ENCODE peak calls at places on chromosomes 6 and 20, in eight cellular contexts. V, K, Q, N, O, X, A and Z are unnamed samples.
A peak's percentile ranks its signal among the peaks of the same experiment; 100 is the strongest.

GRCh38 chr6:85452441-85452881 is 2.6 kb downstream of the NT5E start:
- DNase-seq in A (peak; percentile 87), Q (no peak), V (peak; percentile 68), X (no peak), O (no peak), K (no peak), N (no peak), Z (no peak)

GRCh38 chr6:154509421-154510143 is 903 bp downstream of the CNKSR3 start:
- DNase-seq in N (peak; percentile 48), V (no peak), O (peak; percentile 21), X (no peak), Q (no peak), A (peak; percentile 37), K (peak; percentile 35), Z (no peak)

GRCh38 chr6:90160013-90160412 is 136.6 kb downstream of the BACH2 start:
- DNase-seq in N (no peak), K (no peak), Q (no peak), O (no peak), X (no peak), A (no peak), V (no peak), Z (no peak)

GRCh38 chr6:163935158-163935762 is 520.7 kb downstream of the QKI start:
- DNase-seq in N (no peak), Q (no peak), A (no peak), V (no peak), X (no peak), K (peak; percentile 29), O (no peak), Z (no peak)

GRCh38 chr6:47187883-47188587 is 121.7 kb downstream of the TNFRSF21 start:
- DNase-seq in V (peak; percentile 46), X (no peak), K (no peak), Q (no peak), A (peak; percentile 70), N (no peak), O (peak; percentile 22), Z (no peak)

GRCh38 chr6:6546318-6547110 is 42.0 kb upstream of the LY86 start:
- DNase-seq in O (peak; percentile 6), A (peak; percentile 4), Q (no peak), X (peak; percentile 37), V (no peak), K (peak; percentile 58), N (peak; percentile 64), Z (no peak)

GRCh38 chr6:88899569-88900316 is 63.7 kb downstream of the RNGTT start:
- DNase-seq in V (no peak), K (no peak), A (no peak), O (peak; percentile 3), N (no peak), Q (no peak), X (no peak), Z (no peak)

GRCh38 chr6:45759134-45759849 is 256.4 kb downstream of the CLIC5 start:
- DNase-seq in Q (no peak), O (no peak), K (no peak), X (no peak), A (peak; percentile 39), N (no peak), V (no peak), Z (no peak)

GRCh38 chr20:47231382-47232042 is 125.0 kb downstream of the ZMYND8 start:
- DNase-seq in X (no peak), N (no peak), V (peak; percentile 56), A (peak; percentile 83), O (no peak), K (no peak), Q (no peak), Z (no peak)

GRCh38 chr6:93424303-93425064 is 5.1 kb upstream of the EPHA7 start:
- DNase-seq in X (no peak), V (no peak), A (peak; percentile 21), N (peak; percentile 7), Q (no peak), O (peak; percentile 29), K (no peak), Z (no peak)

GRCh38 chr6:53714888-53715287 is 49.3 kb upstream of the KLHL31 start:
- DNase-seq in Q (no peak), O (no peak), X (no peak), N (no peak), V (no peak), K (no peak), A (no peak), Z (no peak)

GRCh38 chr6:109428889-109429477 is 11.4 kb downstream of the PPIL6 start:
- DNase-seq in Q (no peak), K (no peak), O (peak; percentile 32), A (peak; percentile 85), V (no peak), N (no peak), X (no peak), Z (no peak)

GRCh38 chr6:5995705-5996686 is 10.7 kb downstream of the NRN1 start:
- DNase-seq in K (peak; percentile 79), X (no peak), Q (peak; percentile 80), A (peak; percentile 32), V (peak; percentile 19), O (no peak), N (peak; percentile 88), Z (no peak)

GRCh38 chr6:37010402-37010892 is 5.0 kb downstream of the FGD2 start:
- DNase-seq in X (no peak), O (no peak), K (no peak), A (no peak), V (no peak), Q (no peak), N (no peak), Z (no peak)

GRCh38 chr6:25601797-25602679 is 50.0 kb upstream of the SCGN start:
- DNase-seq in N (no peak), A (peak; percentile 86), X (no peak), Q (peak; percentile 24), V (peak; percentile 40), O (peak; percentile 70), K (no peak), Z (no peak)

GRCh38 chr20:35304956-35305355 is 12.7 kb upstream of the FAM83C start:
- DNase-seq in X (no peak), V (no peak), K (no peak), A (no peak), O (no peak), N (no peak), Q (no peak), Z (no peak)

GRCh38 chr20:57996936-57997629 is 231.4 kb downstream of the ANKRD60 start:
- DNase-seq in Q (peak; percentile 40), K (no peak), X (no peak), O (peak; percentile 87), N (no peak), V (peak; percentile 64), A (peak; percentile 6), Z (no peak)

GRCh38 chr20:8095648-8096572 is 36.2 kb upstream of the PLCB1 start:
- DNase-seq in K (no peak), Q (no peak), X (no peak), A (peak; percentile 51), O (peak; percentile 40), N (no peak), V (peak; percentile 59), Z (no peak)

GRCh38 chr6:3288711-3289663 is 30.2 kb downstream of the PSMG4 start:
- DNase-seq in K (no peak), Q (no peak), A (no peak), X (no peak), N (no peak), V (no peak), O (no peak), Z (no peak)

GRCh38 chr6:44071670-44072451 is 55.4 kb downstream of the MRPL14 start:
- DNase-seq in X (no peak), N (no peak), V (peak; percentile 89), Q (peak; percentile 98), K (no peak), A (peak; percentile 99), O (peak; percentile 85), Z (no peak)

GRCh38 chr6:7247828-7248227 is 65.2 kb downstream of the SSR1 start:
- DNase-seq in O (no peak), N (no peak), V (no peak), Q (no peak), K (no peak), A (no peak), X (no peak), Z (no peak)

GRCh38 chr6:54856137-54856536 is 9.6 kb downstream of the FAM83B start:
- DNase-seq in N (no peak), A (no peak), V (no peak), O (no peak), Q (no peak), K (no peak), X (no peak), Z (no peak)

GRCh38 chr6:71277926-71278594 is 10.6 kb upstream of the OGFRL1 start:
- DNase-seq in K (no peak), O (no peak), V (no peak), Q (no peak), X (no peak), A (no peak), N (no peak), Z (no peak)

GRCh38 chr6:132768051-132768517 is 10.4 kb upstream of the VNN2 start:
- DNase-seq in O (peak; percentile 69), Q (peak; percentile 5), X (no peak), K (peak; percentile 7), N (peak; percentile 33), A (no peak), V (peak; percentile 36), Z (no peak)

GRCh38 chr6:7146079-7146828 is 38.5 kb downstream of the RREB1 start:
- DNase-seq in V (peak; percentile 54), O (peak; percentile 71), A (peak; percentile 65), X (no peak), K (no peak), N (no peak), Q (peak; percentile 34), Z (no peak)

GRCh38 chr6:31202259-31203166 is 32.0 kb upstream of the POU5F1 start:
- DNase-seq in X (no peak), K (no peak), N (no peak), Q (no peak), A (no peak), V (no peak), O (peak; percentile 74), Z (no peak)

GRCh38 chr6:1587546-1587945 is 22.2 kb upstream of the FOXC1 start:
- DNase-seq in X (no peak), N (no peak), V (no peak), A (no peak), K (no peak), Q (no peak), O (no peak), Z (no peak)

GRCh38 chr20:2986466-2986865 is 57.0 kb upstream of the GNRH2 start:
- DNase-seq in X (no peak), A (peak; percentile 47), Q (no peak), N (no peak), K (no peak), V (no peak), O (no peak), Z (no peak)

GRCh38 chr6:136333824-136334464 is 44.3 kb upstream of the BCLAF1 start:
- DNase-seq in K (no peak), O (no peak), X (no peak), A (no peak), V (no peak), N (no peak), Q (no peak), Z (no peak)

GRCh38 chr6:10668126-10668917 is 26.1 kb downstream of the C6orf52 start:
- DNase-seq in O (no peak), V (no peak), N (no peak), A (no peak), X (no peak), Q (no peak), K (no peak), Z (no peak)

GRCh38 chr6:65937982-65938381 is 231.0 kb upstream of the EYS start:
- DNase-seq in Q (no peak), N (no peak), X (no peak), V (no peak), O (peak; percentile 4), K (no peak), A (no peak), Z (no peak)

GRCh38 chr6:139152088-139152891 is 17.4 kb downstream of the HECA start:
- DNase-seq in A (no peak), N (no peak), O (no peak), K (no peak), X (no peak), Q (no peak), V (no peak), Z (no peak)

GRCh38 chr6:5087389-5087788 is 2.2 kb downstream of the PPP1R3G start:
- DNase-seq in A (no peak), Q (no peak), N (no peak), V (no peak), X (peak; percentile 43), K (peak; percentile 44), O (no peak), Z (no peak)